ENCODE peak calls at places on chromosomes 5 and 9, in six cellular contexts. One of them, this sample, is unnamed.

GRCh38 chr9:136020206-136020605 is 59.0 kb upstream of the UBAC1 start:
- DNase-seq in IMR-90: no peak
- DNase-seq in fibroblast of pulmonary artery: no peak
- DNase-seq in CD8-positive, alpha-beta T cell: no peak
- DNase-seq in mammary epithelial cell: no peak
- DNase-seq in heart left ventricle: no peak
- DNase-seq in this sample: no peak

GRCh38 chr5:121692163-121692562 is 159.5 kb upstream of the FTMT start:
- DNase-seq in mammary epithelial cell: no peak
- DNase-seq in fibroblast of pulmonary artery: no peak
- DNase-seq in IMR-90: no peak
- DNase-seq in heart left ventricle: no peak
- DNase-seq in CD8-positive, alpha-beta T cell: no peak
- DNase-seq in this sample: no peak

GRCh38 chr5:9350301-9350797 is 195.5 kb downstream of the SEMA5A start:
- DNase-seq in mammary epithelial cell: no peak
- DNase-seq in IMR-90: peak
- DNase-seq in CD8-positive, alpha-beta T cell: no peak
- DNase-seq in fibroblast of pulmonary artery: peak
- DNase-seq in heart left ventricle: no peak
- DNase-seq in this sample: no peak

GRCh38 chr9:35666045-35666444 is 1.1 kb upstream of the ARHGEF39 start:
- DNase-seq in heart left ventricle: no peak
- DNase-seq in IMR-90: no peak
- DNase-seq in fibroblast of pulmonary artery: peak
- DNase-seq in CD8-positive, alpha-beta T cell: no peak
- DNase-seq in mammary epithelial cell: no peak
- DNase-seq in this sample: no peak

GRCh38 chr5:141399555-141400258 is 2.0 kb downstream of the PCDHGB5 start:
- DNase-seq in CD8-positive, alpha-beta T cell: no peak
- DNase-seq in heart left ventricle: no peak
- DNase-seq in IMR-90: no peak
- DNase-seq in mammary epithelial cell: no peak
- DNase-seq in fibroblast of pulmonary artery: no peak
- DNase-seq in this sample: no peak

GRCh38 chr5:7816535-7816901 is 34.4 kb downstream of the CFAP90 start:
- DNase-seq in CD8-positive, alpha-beta T cell: no peak
- DNase-seq in heart left ventricle: no peak
- DNase-seq in IMR-90: no peak
- DNase-seq in mammary epithelial cell: no peak
- DNase-seq in fibroblast of pulmonary artery: no peak
- DNase-seq in this sample: no peak

GRCh38 chr9:90896231-90896630 is 94.6 kb downstream of the SYK start:
- DNase-seq in heart left ventricle: no peak
- DNase-seq in CD8-positive, alpha-beta T cell: no peak
- DNase-seq in mammary epithelial cell: no peak
- DNase-seq in fibroblast of pulmonary artery: no peak
- DNase-seq in IMR-90: no peak
- DNase-seq in this sample: no peak

GRCh38 chr9:70563437-70564204 is 149.2 kb upstream of the KLF9 start:
- DNase-seq in mammary epithelial cell: peak
- DNase-seq in heart left ventricle: no peak
- DNase-seq in IMR-90: peak
- DNase-seq in CD8-positive, alpha-beta T cell: peak
- DNase-seq in fibroblast of pulmonary artery: peak
- DNase-seq in this sample: no peak

GRCh38 chr5:136036991-136037705 is 8.4 kb downstream of the TGFBI start:
- DNase-seq in CD8-positive, alpha-beta T cell: peak
- DNase-seq in fibroblast of pulmonary artery: peak
- DNase-seq in mammary epithelial cell: peak
- DNase-seq in heart left ventricle: no peak
- DNase-seq in IMR-90: peak
- DNase-seq in this sample: no peak

GRCh38 chr5:147658293-147658932 is 124.1 kb downstream of the JAKMIP2 start:
- DNase-seq in mammary epithelial cell: no peak
- DNase-seq in fibroblast of pulmonary artery: no peak
- DNase-seq in CD8-positive, alpha-beta T cell: no peak
- DNase-seq in heart left ventricle: no peak
- DNase-seq in IMR-90: no peak
- DNase-seq in this sample: peak

GRCh38 chr5:138661991-138662434 is 86.8 kb upstream of the HSPA9 start:
- DNase-seq in IMR-90: no peak
- DNase-seq in heart left ventricle: no peak
- DNase-seq in mammary epithelial cell: no peak
- DNase-seq in CD8-positive, alpha-beta T cell: no peak
- DNase-seq in fibroblast of pulmonary artery: no peak
- DNase-seq in this sample: no peak

GRCh38 chr5:39437469-39437868 is 12.7 kb upstream of the DAB2 start:
- DNase-seq in mammary epithelial cell: no peak
- DNase-seq in fibroblast of pulmonary artery: no peak
- DNase-seq in heart left ventricle: no peak
- DNase-seq in IMR-90: no peak
- DNase-seq in CD8-positive, alpha-beta T cell: no peak
- DNase-seq in this sample: no peak

GRCh38 chr5:102833146-102833545 is 78.0 kb downstream of the PAM start:
- DNase-seq in IMR-90: no peak
- DNase-seq in mammary epithelial cell: no peak
- DNase-seq in heart left ventricle: no peak
- DNase-seq in CD8-positive, alpha-beta T cell: no peak
- DNase-seq in fibroblast of pulmonary artery: no peak
- DNase-seq in this sample: no peak

GRCh38 chr9:133252301-133252776 is 22.7 kb downstream of the ABO start:
- DNase-seq in fibroblast of pulmonary artery: no peak
- DNase-seq in IMR-90: no peak
- DNase-seq in CD8-positive, alpha-beta T cell: no peak
- DNase-seq in mammary epithelial cell: peak
- DNase-seq in heart left ventricle: no peak
- DNase-seq in this sample: no peak

GRCh38 chr5:128924299-128924698 is 41.0 kb upstream of the SLC27A6 start:
- DNase-seq in heart left ventricle: no peak
- DNase-seq in mammary epithelial cell: no peak
- DNase-seq in IMR-90: no peak
- DNase-seq in CD8-positive, alpha-beta T cell: no peak
- DNase-seq in fibroblast of pulmonary artery: no peak
- DNase-seq in this sample: no peak

GRCh38 chr9:129146441-129146933 is 31.6 kb downstream of the IER5L start:
- DNase-seq in mammary epithelial cell: no peak
- DNase-seq in CD8-positive, alpha-beta T cell: no peak
- DNase-seq in IMR-90: no peak
- DNase-seq in fibroblast of pulmonary artery: peak
- DNase-seq in heart left ventricle: no peak
- DNase-seq in this sample: no peak

GRCh38 chr5:135241536-135241935 is 157.5 kb downstream of the MACROH2A1 start:
- DNase-seq in fibroblast of pulmonary artery: no peak
- DNase-seq in heart left ventricle: no peak
- DNase-seq in CD8-positive, alpha-beta T cell: peak
- DNase-seq in mammary epithelial cell: no peak
- DNase-seq in IMR-90: no peak
- DNase-seq in this sample: peak

GRCh38 chr5:149730620-149731331 is 666 bp downstream of the PPARGC1B start:
- DNase-seq in CD8-positive, alpha-beta T cell: peak
- DNase-seq in heart left ventricle: peak
- DNase-seq in fibroblast of pulmonary artery: no peak
- DNase-seq in IMR-90: no peak
- DNase-seq in mammary epithelial cell: peak
- DNase-seq in this sample: peak

GRCh38 chr5:172740483-172741205 is 30.4 kb downstream of the DUSP1 start:
- DNase-seq in IMR-90: peak
- DNase-seq in fibroblast of pulmonary artery: peak
- DNase-seq in mammary epithelial cell: peak
- DNase-seq in CD8-positive, alpha-beta T cell: no peak
- DNase-seq in heart left ventricle: peak
- DNase-seq in this sample: no peak

DNA sequence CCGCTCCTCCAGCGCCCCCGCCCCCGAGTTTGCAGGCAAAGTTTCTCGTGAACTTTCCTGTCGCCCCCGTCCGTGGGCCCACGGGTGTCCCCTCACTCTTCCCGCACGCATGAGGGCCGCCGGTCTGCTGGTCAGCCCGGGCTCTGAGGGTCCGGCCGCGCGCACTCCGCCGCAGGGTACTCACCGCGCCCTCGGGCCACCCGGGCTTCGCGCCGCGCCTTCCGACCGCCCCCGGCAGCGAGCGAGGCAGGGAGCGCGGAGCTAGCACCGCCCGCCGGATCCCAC is 211 bp downstream of the CNTFR start:
- DNase-seq in mammary epithelial cell: no peak
- DNase-seq in IMR-90: no peak
- DNase-seq in CD8-positive, alpha-beta T cell: no peak
- DNase-seq in heart left ventricle: no peak
- DNase-seq in fibroblast of pulmonary artery: no peak
- DNase-seq in this sample: no peak
- H3K4me3 ChIP-seq in mammary epithelial cell: no peak
- H3K4me3 ChIP-seq in IMR-90: no peak
- H3K4me3 ChIP-seq in CD8-positive, alpha-beta T cell: no peak
- H3K4me3 ChIP-seq in heart left ventricle: peak
- H3K4me3 ChIP-seq in fibroblast of pulmonary artery: no peak
- H3K4me3 ChIP-seq in this sample: peak

GRCh38 chr5:159971514-159971913 is 37.4 kb upstream of the TTC1 start:
- DNase-seq in CD8-positive, alpha-beta T cell: no peak
- DNase-seq in IMR-90: no peak
- DNase-seq in heart left ventricle: no peak
- DNase-seq in mammary epithelial cell: no peak
- DNase-seq in fibroblast of pulmonary artery: no peak
- DNase-seq in this sample: no peak
- H3K4me3 ChIP-seq in CD8-positive, alpha-beta T cell: no peak
- H3K4me3 ChIP-seq in IMR-90: no peak
- H3K4me3 ChIP-seq in heart left ventricle: peak
- H3K4me3 ChIP-seq in mammary epithelial cell: no peak
- H3K4me3 ChIP-seq in fibroblast of pulmonary artery: peak
- H3K4me3 ChIP-seq in this sample: peak

GRCh38 chr5:1495525-1495897 is 28.2 kb downstream of the LPCAT1 start:
- DNase-seq in mammary epithelial cell: no peak
- DNase-seq in IMR-90: no peak
- DNase-seq in heart left ventricle: no peak
- DNase-seq in CD8-positive, alpha-beta T cell: no peak
- DNase-seq in fibroblast of pulmonary artery: no peak
- DNase-seq in this sample: no peak
- H3K4me3 ChIP-seq in mammary epithelial cell: no peak
- H3K4me3 ChIP-seq in IMR-90: no peak
- H3K4me3 ChIP-seq in heart left ventricle: no peak
- H3K4me3 ChIP-seq in CD8-positive, alpha-beta T cell: no peak
- H3K4me3 ChIP-seq in fibroblast of pulmonary artery: no peak
- H3K4me3 ChIP-seq in this sample: no peak

GRCh38 chr9:22241611-22242010 is 205.0 kb upstream of the DMRTA1 start:
- DNase-seq in mammary epithelial cell: no peak
- DNase-seq in fibroblast of pulmonary artery: no peak
- DNase-seq in CD8-positive, alpha-beta T cell: no peak
- DNase-seq in heart left ventricle: no peak
- DNase-seq in IMR-90: no peak
- DNase-seq in this sample: no peak

GRCh38 chr9:22238809-22239684 is 207.6 kb upstream of the DMRTA1 start:
- DNase-seq in fibroblast of pulmonary artery: peak
- DNase-seq in heart left ventricle: no peak
- DNase-seq in mammary epithelial cell: peak
- DNase-seq in IMR-90: peak
- DNase-seq in CD8-positive, alpha-beta T cell: no peak
- DNase-seq in this sample: no peak

GRCh38 chr9:22241024-22241423 is 205.6 kb upstream of the DMRTA1 start:
- DNase-seq in IMR-90: no peak
- DNase-seq in mammary epithelial cell: no peak
- DNase-seq in CD8-positive, alpha-beta T cell: no peak
- DNase-seq in heart left ventricle: no peak
- DNase-seq in fibroblast of pulmonary artery: no peak
- DNase-seq in this sample: no peak

GRCh38 chr9:22240619-22241018 is 206.0 kb upstream of the DMRTA1 start:
- DNase-seq in mammary epithelial cell: peak
- DNase-seq in heart left ventricle: no peak
- DNase-seq in IMR-90: peak
- DNase-seq in CD8-positive, alpha-beta T cell: no peak
- DNase-seq in fibroblast of pulmonary artery: peak
- DNase-seq in this sample: no peak

DNA sequence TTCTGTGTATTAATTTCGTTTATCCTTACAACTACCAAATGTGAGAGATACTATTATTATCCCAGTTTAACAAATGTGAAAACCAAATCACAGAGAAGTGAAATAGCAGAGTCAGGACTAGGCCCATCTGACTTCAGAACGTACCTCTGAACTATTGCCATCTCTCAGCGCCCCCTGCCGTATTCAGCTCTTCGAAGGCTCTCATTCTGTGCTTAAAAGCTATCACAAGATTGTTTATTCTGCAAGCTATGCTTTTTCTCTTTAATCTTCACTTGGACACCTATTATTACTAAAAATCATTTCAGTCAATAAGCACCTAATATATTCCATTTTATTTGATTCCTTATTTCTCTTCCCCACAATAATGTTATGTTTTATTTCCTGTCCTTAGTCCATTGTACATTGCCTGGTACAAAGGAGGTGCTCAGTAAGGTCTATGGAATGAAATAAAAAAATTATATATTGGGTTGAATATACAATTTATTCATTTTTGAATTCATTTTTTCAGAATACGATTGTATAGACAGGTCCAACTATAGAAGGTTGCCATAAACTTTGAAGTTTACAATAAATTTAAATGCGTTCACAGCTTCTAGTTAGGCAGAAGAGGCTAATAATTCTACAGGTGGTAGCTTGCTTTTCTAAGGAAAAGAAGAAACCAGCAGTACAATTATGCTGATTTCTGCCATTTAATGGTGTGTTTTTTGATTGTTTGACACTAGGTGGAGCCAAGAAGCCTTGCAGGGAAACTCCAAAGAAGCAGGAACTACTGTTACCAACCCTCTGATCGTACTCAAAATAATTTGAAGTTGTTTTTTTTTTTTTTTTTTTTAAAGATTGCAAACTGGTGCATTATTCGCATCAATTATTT is 202.2 kb upstream of the DMRTA1 start:
- DNase-seq in heart left ventricle: no peak
- DNase-seq in mammary epithelial cell: peak
- DNase-seq in IMR-90: peak
- DNase-seq in fibroblast of pulmonary artery: peak
- DNase-seq in CD8-positive, alpha-beta T cell: no peak
- DNase-seq in this sample: peak
- H3K4me3 ChIP-seq in heart left ventricle: peak
- H3K4me3 ChIP-seq in mammary epithelial cell: peak
- H3K4me3 ChIP-seq in IMR-90: no peak
- H3K4me3 ChIP-seq in fibroblast of pulmonary artery: no peak
- H3K4me3 ChIP-seq in CD8-positive, alpha-beta T cell: no peak
- H3K4me3 ChIP-seq in this sample: no peak

This sample was measured in WERI-Rb-1.